ENCODE peak calls at places on chromosomes 2 and 18, in ten cellular contexts. O is MCF 10A; U is stimulated activated CD4-positive, alpha-beta T cell treated with anti-CD3 and anti-CD28 coated beads, Interleukin-15, amount 100 ng/mL, for 24 hours; R is upper lobe of left lung; B is AG08396; P is colonic mucosa; D is ecto neural progenitor cell; T is mammary epithelial cell; L is body of pancreas; Y is lower leg skin. H is an unnamed sample.

GRCh38 chr2:64905338-64906024 is 83.7 kb upstream of the SLC1A4 start:
- DNase-seq in O (peak), U (no peak), R (peak), B (no peak), P (peak), D (no peak), T (no peak), L (no peak), Y (peak), H (no peak)

GRCh38 chr2:85996591-85996990 is 107.8 kb upstream of the ST3GAL5 start:
- DNase-seq in O (no peak), U (no peak), R (no peak), B (no peak), P (no peak), D (peak), T (no peak), L (no peak), Y (peak), H (no peak)

GRCh38 chr2:201150454-201151020 is 32.4 kb upstream of the CASP10 start:
- DNase-seq in O (no peak), U (no peak), R (no peak), B (no peak), P (no peak), D (no peak), T (no peak), L (no peak), Y (no peak), H (no peak)

GRCh38 chr2:10269711-10270610 is 32.7 kb upstream of the HPCAL1 start:
- DNase-seq in O (no peak), U (no peak), R (peak), B (no peak), P (peak), D (peak), T (no peak), L (no peak), Y (peak), H (no peak)

GRCh38 chr18:49055787-49056186 is 105.0 kb upstream of the SMAD7 start:
- DNase-seq in O (peak), U (peak), R (peak), B (peak), P (no peak), D (no peak), T (peak), L (no peak), Y (peak), H (peak)

GRCh38 chr18:31064130-31064529 is 21.6 kb upstream of the DSC3 start:
- DNase-seq in O (peak), U (no peak), R (no peak), B (no peak), P (no peak), D (no peak), T (peak), L (no peak), Y (no peak), H (peak)

GRCh38 chr2:118014492-118014824 is 588 bp upstream of the CCDC93 start:
- DNase-seq in O (no peak), U (no peak), R (no peak), B (no peak), P (no peak), D (no peak), T (no peak), L (no peak), Y (peak), H (no peak)

GRCh38 chr18:60339018-60339417 is 33.6 kb downstream of the MC4R start:
- DNase-seq in O (no peak), U (no peak), R (no peak), B (no peak), P (no peak), D (no peak), T (no peak), L (no peak), Y (no peak), H (no peak)

GRCh38 chr2:70607121-70607551 is 53.5 kb upstream of the TGFA start:
- DNase-seq in O (peak), U (no peak), R (no peak), B (no peak), P (no peak), D (no peak), T (peak), L (no peak), Y (no peak), H (no peak)

GRCh38 chr2:237438082-237438925 is 24.3 kb upstream of the COL6A3 start:
- DNase-seq in O (no peak), U (no peak), R (no peak), B (no peak), P (peak), D (no peak), T (no peak), L (peak), Y (no peak), H (no peak)

GRCh38 chr2:55965966-55966365 is 42.4 kb upstream of the EFEMP1 start:
- DNase-seq in O (no peak), U (no peak), R (no peak), B (no peak), P (no peak), D (no peak), T (no peak), L (no peak), Y (no peak), H (no peak)

GRCh38 chr18:59733411-59733810 is 36.2 kb upstream of the CCBE1 start:
- DNase-seq in O (no peak), U (no peak), R (no peak), B (no peak), P (no peak), D (no peak), T (no peak), L (no peak), Y (no peak), H (no peak)

H was measured in activated CD4-positive, alpha-beta memory T cell treated with anti-CD3 and anti-CD28 coated beads for 36 hours.